ENCODE peak calls at places on chromosomes 4 and X, in eight cellular contexts. L is mesenchymal stem cell, N is IMR-90, F is MM.1S, U is stomach, W is neuronal stem cell, Y is tibial nerve, E is left ventricle myocardium inferior. P is an unnamed sample. For H3K4me1, the result is how much of the 10 kb centered on the place peaks cover.

GRCh38 chrX:136839196-136839595 is 41.3 kb downstream of the RBMX start:
- DNase-seq in L (no peak), N (peak), F (no peak), U (no peak), W (no peak), Y (no peak), E (no peak), P (no peak)

GRCh38 chrX:84216406-84216805 is 28.4 kb upstream of the RPS6KA6 start:
- DNase-seq in L (no peak), N (no peak), F (no peak), U (no peak), W (no peak), Y (no peak), E (no peak), P (no peak)

GRCh38 chr4:108175966-108176365 is 7.2 kb upstream of the LEF1 start:
- DNase-seq in L (no peak), N (no peak), F (no peak), U (no peak), W (no peak), Y (no peak), E (no peak), P (no peak)

GRCh38 chrX:8849945-8850344 is 48.8 kb upstream of the FAM9A start:
- DNase-seq in L (no peak), N (no peak), F (no peak), U (no peak), W (no peak), Y (no peak), E (no peak), P (no peak)

GRCh38 chr4:25958110-25958509 is 44.1 kb downstream of the SMIM20 start:
- DNase-seq in L (no peak), N (no peak), F (no peak), U (no peak), W (no peak), Y (no peak), E (no peak), P (no peak)

GRCh38 chr4:99117876-99118693 is 26.0 kb downstream of the ADH4 start:
- DNase-seq in L (peak), N (peak), F (peak), U (no peak), W (no peak), Y (no peak), E (no peak), P (no peak)

GRCh38 chrX:30822719-30823118 is 66.3 kb downstream of the TAB3 start:
- DNase-seq in L (no peak), N (no peak), F (no peak), U (no peak), W (no peak), Y (no peak), E (no peak), P (peak)

GRCh38 chr4:3219761-3220481 is 29.0 kb upstream of the MSANTD1 start:
- DNase-seq in L (no peak), N (no peak), F (no peak), U (no peak), W (no peak), Y (no peak), E (no peak), P (no peak)

GRCh38 chrX:66012094-66012534 is 27.8 kb downstream of the VSIG4 start:
- DNase-seq in L (no peak), N (no peak), F (peak), U (peak), W (no peak), Y (no peak), E (no peak), P (no peak)

GRCh38 chr4:5378002-5378401 is 326.7 kb downstream of the STK32B start:
- DNase-seq in L (no peak), N (peak), F (no peak), U (no peak), W (no peak), Y (peak), E (no peak), P (no peak)

GRCh38 chrX:43559643-43560042 is 96.5 kb upstream of the MAOA start:
- DNase-seq in L (peak), N (peak), F (peak), U (peak), W (peak), Y (peak), E (peak), P (no peak)

GRCh38 chr4:99816611-99817309 is at the start of gene DAPP1:
- DNase-seq in L (no peak), N (no peak), F (peak), U (peak), W (no peak), Y (peak), E (peak), P (peak)

GRCh38 chrX:19707472-19707871 is 179.9 kb downstream of the SH3KBP1 start:
- DNase-seq in L (peak), N (no peak), F (no peak), U (no peak), W (no peak), Y (no peak), E (no peak), P (no peak)

GRCh38 chr4:12875640-12876243 is 608.4 kb downstream of the RAB28 start:
- DNase-seq in L (no peak), N (no peak), F (no peak), U (no peak), W (no peak), Y (no peak), E (no peak), P (no peak)

GRCh38 chrX:2576793-2577192 is 76.0 kb upstream of the DHRSX start:
- DNase-seq in L (no peak), N (no peak), F (no peak), U (no peak), W (no peak), Y (no peak), E (no peak), P (peak)

GRCh38 chrX:96715412-96715940 is 30.8 kb downstream of the DIAPH2 start:
- DNase-seq in L (no peak), N (peak), F (no peak), U (no peak), W (no peak), Y (no peak), E (no peak), P (no peak)

GRCh38 chr4:85953651-85954018 is 406.2 kb downstream of the MAPK10 start:
- DNase-seq in L (peak), N (peak), F (no peak), U (no peak), W (no peak), Y (no peak), E (no peak), P (peak)

GRCh38 chrX:41047878-41048534 is 37.2 kb upstream of the USP9X start:
- DNase-seq in L (no peak), N (no peak), F (no peak), U (no peak), W (no peak), Y (no peak), E (no peak), P (no peak)

GRCh38 chr4:151173751-151174325 is 74.4 kb downstream of the RPS3A start:
- DNase-seq in L (peak), N (peak), F (no peak), U (no peak), W (no peak), Y (peak), E (peak), P (no peak)

GRCh38 chr4:104420766-104421165 is 73.9 kb downstream of the CXXC4 start:
- DNase-seq in L (peak), N (no peak), F (no peak), U (no peak), W (peak), Y (no peak), E (no peak), P (no peak)

GRCh38 chr4:186948361-186949291 is 225.0 kb upstream of the FAT1 start:
- DNase-seq in L (peak), N (peak), F (no peak), U (no peak), W (no peak), Y (no peak), E (no peak), P (no peak)

GRCh38 chr4:7903686-7904085 is 36.0 kb downstream of the AFAP1 start:
- DNase-seq in L (no peak), N (peak), F (no peak), U (no peak), W (no peak), Y (no peak), E (no peak), P (no peak)

GRCh38 chr4:37073226-37073840 is 171.2 kb upstream of the NWD2 start:
- DNase-seq in L (no peak), N (no peak), F (no peak), U (no peak), W (no peak), Y (no peak), E (no peak), P (no peak)

GRCh38 chr4:161555689-161556660 is 607.8 kb downstream of the FSTL5 start:
- DNase-seq in L (peak), N (peak), F (no peak), U (no peak), W (no peak), Y (no peak), E (no peak), P (peak)

GRCh38 chr4:47104986-47105385 is 73.6 kb downstream of the GABRB1 start:
- DNase-seq in L (peak), N (peak), F (no peak), U (no peak), W (no peak), Y (no peak), E (no peak), P (no peak)

GRCh38 chr4:33425916-33426315 is 2705.7 kb downstream of the PCDH7 start:
- DNase-seq in L (no peak), N (no peak), F (no peak), U (no peak), W (no peak), Y (no peak), E (no peak), P (no peak)

GRCh38 chr4:23374280-23374679 is 515.6 kb downstream of the PPARGC1A start:
- DNase-seq in L (no peak), N (no peak), F (no peak), U (no peak), W (no peak), Y (no peak), E (no peak), P (peak)

GRCh38 chr4:85784348-85784747 is 309.4 kb downstream of the ARHGAP24 start:
- DNase-seq in L (peak), N (no peak), F (no peak), U (no peak), W (no peak), Y (no peak), E (no peak), P (no peak)

GRCh38 chr4:77159798-77160197 is 2.8 kb downstream of the CCNG2 start:
- DNase-seq in L (no peak), N (no peak), F (no peak), U (no peak), W (no peak), Y (no peak), E (no peak), P (no peak)

DNA sequence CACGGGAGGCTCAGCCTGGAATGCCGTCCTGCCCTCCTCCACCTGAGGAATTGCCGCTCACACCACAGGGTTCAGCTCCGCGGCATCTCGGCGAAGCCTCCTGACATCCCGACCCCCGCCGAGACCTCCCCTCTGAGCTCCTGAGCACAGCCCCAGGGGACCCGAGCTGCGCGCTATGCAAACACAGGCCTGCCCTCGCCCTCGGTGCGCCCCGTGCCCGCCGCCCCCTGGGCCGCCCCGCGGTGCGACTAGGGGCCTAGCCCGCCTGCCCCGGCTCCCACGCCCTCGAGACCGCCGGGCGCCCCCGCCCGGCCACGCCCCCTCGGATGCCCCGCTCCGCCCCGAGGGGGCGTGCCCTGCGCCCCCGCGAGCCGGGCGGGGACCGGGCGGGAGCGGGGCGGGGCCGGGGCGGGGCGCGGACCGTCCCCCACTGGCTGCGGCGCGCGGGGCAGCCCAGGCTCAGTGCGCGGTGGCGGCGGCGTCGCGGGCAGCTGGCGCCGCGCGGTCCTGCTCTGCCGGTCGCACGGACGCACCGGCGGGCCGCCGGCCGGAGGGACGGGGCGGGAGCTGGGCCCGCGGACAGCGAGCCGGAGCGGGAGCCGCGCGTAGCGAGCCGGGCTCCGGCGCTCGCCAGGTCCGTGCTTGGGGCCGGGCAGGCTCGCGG is at the start of gene FGFR3:
- DNase-seq in L (peak), N (no peak), F (peak), U (peak), W (peak), Y (no peak), E (peak), P (no peak)
- H3K4me1 ChIP-seq in L (under half), N (under half), F (under half), U (under half), W (under half), Y (under half), E (under half), P (under half)

GRCh38 chrX:118350715-118351114 is 4.8 kb downstream of the WDR44 start:
- DNase-seq in L (no peak), N (no peak), F (no peak), U (no peak), W (no peak), Y (no peak), E (no peak), P (no peak)
- H3K4me1 ChIP-seq in L (under half), N (under half), F (under half), U (under half), W (under half), Y (under half), E (half or more), P (under half)

GRCh38 chr4:184882276-184882675 is 56.5 kb upstream of the ACSL1 start:
- DNase-seq in L (no peak), N (no peak), F (no peak), U (no peak), W (no peak), Y (no peak), E (no peak), P (no peak)
- H3K4me1 ChIP-seq in L (under half), N (under half), F (under half), U (under half), W (under half), Y (under half), E (under half), P (under half)

DNA sequence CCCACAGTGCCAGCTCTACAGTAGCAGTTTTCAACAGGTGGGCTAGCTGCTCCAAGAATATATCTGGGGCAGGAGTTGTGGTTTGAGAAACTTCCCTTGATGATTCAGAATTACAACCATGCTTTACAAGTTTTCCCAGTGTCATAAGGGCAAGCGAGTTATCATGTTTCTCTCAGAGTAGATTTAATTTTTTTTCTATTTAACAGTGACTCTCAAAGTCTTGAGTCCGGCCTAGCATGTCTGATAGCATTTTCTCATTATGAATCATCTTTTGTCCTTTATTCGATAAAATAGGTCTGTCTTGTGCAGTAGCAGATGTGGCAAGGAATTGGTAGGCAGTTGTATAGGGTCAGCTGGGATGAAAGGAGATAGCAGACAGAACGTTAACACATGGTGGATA is 62.2 kb upstream of the SPANXD start:
- DNase-seq in L (no peak), N (peak), F (no peak), U (no peak), W (no peak), Y (no peak), E (no peak), P (peak)
- H3K4me1 ChIP-seq in L (under half), N (under half), F (under half), U (under half), W (under half), Y (under half), E (under half), P (under half)

GRCh38 chr4:40255722-40256281 is 59.0 kb downstream of the RHOH start:
- DNase-seq in L (peak), N (peak), F (no peak), U (no peak), W (no peak), Y (no peak), E (no peak), P (peak)

GRCh38 chr4:40262079-40262528 is 65.3 kb downstream of the RHOH start:
- DNase-seq in L (no peak), N (no peak), F (no peak), U (no peak), W (no peak), Y (no peak), E (no peak), P (no peak)

GRCh38 chr4:40261246-40262078 is 64.6 kb downstream of the RHOH start:
- DNase-seq in L (no peak), N (no peak), F (no peak), U (no peak), W (no peak), Y (no peak), E (no peak), P (no peak)

GRCh38 chr4:40256329-40256728 is 59.5 kb downstream of the RHOH start:
- DNase-seq in L (no peak), N (no peak), F (no peak), U (no peak), W (no peak), Y (no peak), E (no peak), P (peak)

GRCh38 chr4:40258624-40259023 is 61.8 kb downstream of the RHOH start:
- DNase-seq in L (no peak), N (no peak), F (no peak), U (no peak), W (no peak), Y (no peak), E (no peak), P (no peak)
- H3K4me1 ChIP-seq in L (under half), N (under half), F (under half), U (under half), W (under half), Y (under half), E (under half), P (under half)